ENCODE peak calls at places on chromosome 7, in eight cellular contexts. Z is activated naive CD4-positive, alpha-beta T cell treated with anti-CD3 and anti-CD28 coated beads, Interleukin-2, amount 10 ng/mL, durations not matched to agents 7 days and 5 days; R is germinal center; L is suprapubic skin; X is T-helper 9 cell; E is heart left ventricle; P is NCI-H2081 treated with DMSO at 0.1 percent for 48 hours; Q is H1. K is an unnamed sample.

GRCh38 chr7:102472126-102473041 is 6.3 kb downstream of the POLR2J start:
- DNase-seq in Q (no peak), P (no peak), R (no peak), X (no peak), E (peak; percentile 6), Z (no peak), L (peak; percentile 64), K (no peak)

GRCh38 chr7:100132126-100132525 is 5.4 kb downstream of the MBLAC1 start:
- DNase-seq in Q (no peak), P (no peak), Z (no peak), X (no peak), R (no peak), L (no peak), E (no peak), K (no peak)

GRCh38 chr7:113606325-113606724 is 312.5 kb downstream of the PPP1R3A start:
- DNase-seq in Q (no peak), X (no peak), Z (no peak), E (no peak), R (no peak), P (no peak), L (no peak), K (no peak)

GRCh38 chr7:135159359-135160087 is 11.0 kb downstream of the CYREN start:
- DNase-seq in E (no peak), P (no peak), X (no peak), L (no peak), Q (no peak), R (no peak), Z (no peak), K (no peak)

GRCh38 chr7:1723254-1723653 is 53.2 kb downstream of the ELFN1 start:
- DNase-seq in Z (no peak), X (no peak), P (no peak), E (no peak), Q (no peak), R (no peak), L (no peak), K (no peak)

GRCh38 chr7:44962483-44963251 is 16.1 kb downstream of the MYO1G start:
- DNase-seq in L (peak; percentile 79), Z (no peak), E (no peak), R (no peak), P (no peak), X (no peak), Q (no peak), K (no peak)

GRCh38 chr7:36272567-36273269 is 116.9 kb upstream of the ANLN start:
- DNase-seq in P (no peak), R (no peak), Q (no peak), L (peak; percentile 55), Z (no peak), E (no peak), X (no peak), K (no peak)

GRCh38 chr7:74033372-74034311 is 5.7 kb downstream of the ELN start:
- DNase-seq in X (no peak), Z (no peak), P (no peak), Q (no peak), E (peak; percentile 82), L (peak; percentile 91), R (no peak), K (no peak)

GRCh38 chr7:44573464-44574285 is at the start of gene DDX56:
- DNase-seq in P (peak; percentile 92), R (peak; percentile 96), Q (peak; percentile 89), E (peak; percentile 94), X (peak; percentile 86), L (peak; percentile 96), Z (peak; percentile 96), K (peak; percentile 95)

GRCh38 chr7:101736077-101736476 is 81.3 kb upstream of the CUX1 start:
- DNase-seq in P (no peak), Z (no peak), Q (no peak), X (no peak), R (peak; percentile 33), E (no peak), L (no peak), K (no peak)

GRCh38 chr7:122315507-122316466 is 11.2 kb upstream of the FEZF1 start:
- DNase-seq in L (no peak), E (no peak), Z (no peak), Q (no peak), P (no peak), X (no peak), R (no peak), K (no peak)

GRCh38 chr7:76057813-76058145 is 9.9 kb downstream of the MDH2 start:
- DNase-seq in E (no peak), Q (no peak), P (no peak), Z (no peak), L (no peak), R (no peak), X (no peak), K (no peak)

GRCh38 chr7:149823191-149823630 is 15.0 kb upstream of the ZNF862 start:
- DNase-seq in E (no peak), Q (no peak), Z (no peak), L (no peak), X (no peak), R (no peak), P (no peak), K (no peak)

GRCh38 chr7:154620307-154620706 is 382.6 kb downstream of the PAXIP1 start:
- DNase-seq in X (no peak), E (no peak), Q (no peak), Z (no peak), R (no peak), P (no peak), L (no peak), K (no peak)

GRCh38 chr7:70230761-70231160 is 632.5 kb downstream of the AUTS2 start:
- DNase-seq in R (no peak), Z (no peak), P (no peak), Q (no peak), X (no peak), L (no peak), E (no peak), K (peak; percentile 70)

GRCh38 chr7:79608005-79608404 is 154.5 kb upstream of the MAGI2 start:
- DNase-seq in L (no peak), X (no peak), Q (no peak), E (no peak), R (no peak), Z (no peak), P (no peak), K (no peak)

GRCh38 chr7:100673942-100674431 is 447 bp downstream of the GNB2 start:
- DNase-seq in E (peak; percentile 59), L (no peak), Q (no peak), Z (peak; percentile 65), X (peak; percentile 30), P (no peak), R (peak; percentile 40), K (peak; percentile 34)

GRCh38 chr7:1193593-1194424 is 33.8 kb upstream of the ZFAND2A start:
- DNase-seq in Q (no peak), L (no peak), R (no peak), E (peak; percentile 41), Z (peak; percentile 68), X (no peak), P (no peak), K (peak; percentile 25)

GRCh38 chr7:114708646-114709045 is 213.2 kb upstream of the MDFIC start:
- DNase-seq in X (no peak), P (no peak), Q (peak; percentile 46), Z (no peak), L (no peak), R (no peak), E (no peak), K (no peak)

GRCh38 chr7:8214162-8214897 is 47.6 kb downstream of the ICA1 start:
- DNase-seq in X (no peak), Z (no peak), L (no peak), P (no peak), E (no peak), R (no peak), Q (no peak), K (no peak)

GRCh38 chr7:107939472-107940145 is 48.6 kb downstream of the DLD start:
- DNase-seq in L (no peak), R (no peak), X (no peak), E (peak; percentile 61), P (no peak), Q (no peak), Z (no peak), K (no peak)

GRCh38 chr7:13139436-13139835 is 452.0 kb downstream of the ARL4A start:
- DNase-seq in E (no peak), L (no peak), X (no peak), Q (no peak), Z (no peak), P (no peak), R (no peak), K (no peak)

GRCh38 chr7:32357535-32358277 is 132.5 kb downstream of the LSM5 start:
- DNase-seq in E (no peak), P (no peak), Q (no peak), L (no peak), X (no peak), Z (no peak), R (no peak), K (no peak)

GRCh38 chr7:111730476-111731300 is 168.4 kb upstream of the IMMP2L start:
- DNase-seq in Q (no peak), Z (no peak), R (no peak), L (no peak), X (no peak), E (no peak), P (peak; percentile 32), K (no peak)

GRCh38 chr7:27605689-27606269 is 56.9 kb downstream of the HIBADH start:
- DNase-seq in L (no peak), R (no peak), E (no peak), P (no peak), Z (no peak), X (no peak), Q (no peak), K (no peak)

GRCh38 chr7:81470084-81470723 is 299.6 kb downstream of the HGF start:
- DNase-seq in L (no peak), X (no peak), Z (peak; percentile 43), Q (peak; percentile 25), P (peak; percentile 58), R (peak; percentile 1), E (peak; percentile 63), K (peak; percentile 67)

GRCh38 chr7:40757097-40757496 is 622.3 kb downstream of the SUGCT start:
- DNase-seq in R (no peak), X (no peak), P (no peak), Z (no peak), E (no peak), Q (no peak), L (no peak), K (no peak)

GRCh38 chr7:44140341-44140740 is 791 bp downstream of the MYL7 start:
- DNase-seq in L (no peak), Z (no peak), X (no peak), R (no peak), P (no peak), E (no peak), Q (no peak), K (no peak)

GRCh38 chr7:85041599-85042216 is 145.1 kb downstream of the SEMA3D start:
- DNase-seq in E (peak; percentile 39), P (peak; percentile 67), Z (peak; percentile 35), X (no peak), R (peak; percentile 5), Q (no peak), L (peak; percentile 81), K (peak; percentile 55)

GRCh38 chr7:28813238-28813962 is 144.7 kb downstream of the TRIL start:
- DNase-seq in Z (no peak), L (no peak), E (no peak), Q (no peak), R (no peak), P (no peak), X (no peak), K (no peak)

GRCh38 chr7:151425670-151426075 is 14.3 kb downstream of the CRYGN start:
- DNase-seq in E (no peak), R (no peak), L (peak; percentile 24), Q (no peak), X (no peak), P (no peak), Z (no peak), K (no peak)

K was measured in putamen.